ENCODE peak calls at places on chromosomes 12 and 14, in four cellular contexts. I is naive thymus-derived CD8-positive, alpha-beta T cell; F is GM13976; A is endodermal cell. C is an unnamed sample.

GRCh38 chr12:91877022-91877421 is 268.6 kb downstream of the BTG1 start:
- DNase-seq in I (peak), F (peak), A (peak), C (peak)

GRCh38 chr12:121812320-121812871 is 8.6 kb downstream of the SETD1B start:
- DNase-seq in I (no peak), F (peak), A (peak), C (peak)

GRCh38 chr12:132512197-132513069 is 22.5 kb downstream of the FBRSL1 start:
- DNase-seq in I (no peak), F (no peak), A (no peak), C (no peak)

GRCh38 chr14:56173360-56173922 is 55.2 kb downstream of the PELI2 start:
- DNase-seq in I (peak), F (no peak), A (no peak), C (no peak)

GRCh38 chr12:15405601-15406000 is 83.3 kb downstream of the PTPRO start:
- DNase-seq in I (no peak), F (no peak), A (no peak), C (no peak)

GRCh38 chr12:52074656-52075408 is 4.7 kb upstream of the SMIM41 start:
- DNase-seq in I (no peak), F (no peak), A (no peak), C (no peak)

GRCh38 chr14:85572845-85573244 is 42.9 kb downstream of the FLRT2 start:
- DNase-seq in I (no peak), F (no peak), A (no peak), C (no peak)

GRCh38 chr12:108642269-108642870 is 8.7 kb upstream of the SELPLG start:
- DNase-seq in I (no peak), F (no peak), A (peak), C (no peak)

GRCh38 chr12:16492240-16492639 is 113.7 kb downstream of the LMO3 start:
- DNase-seq in I (no peak), F (no peak), A (peak), C (peak)

GRCh38 chr12:14874882-14875281 is 10.8 kb downstream of the MGP start:
- DNase-seq in I (no peak), F (no peak), A (no peak), C (no peak)

GRCh38 chr14:30337456-30337855 is 221.5 kb upstream of the G2E3 start:
- DNase-seq in I (no peak), F (no peak), A (no peak), C (no peak)

GRCh38 chr14:37036669-37037341 is 135.6 kb downstream of the SLC25A21 start:
- DNase-seq in I (no peak), F (no peak), A (no peak), C (peak)

GRCh38 chr14:50773632-50774541 is 57.1 kb downstream of the NIN start:
- DNase-seq in I (no peak), F (peak), A (peak), C (no peak)

GRCh38 chr14:90778468-90779255 is 37.6 kb downstream of the TTC7B start:
- DNase-seq in I (no peak), F (no peak), A (peak), C (no peak)

GRCh38 chr12:67354966-67355365 is 85.8 kb downstream of the CAND1 start:
- DNase-seq in I (no peak), F (no peak), A (no peak), C (no peak)

GRCh38 chr12:53004178-53004577 is 2.1 kb upstream of the EIF4B start:
- DNase-seq in I (no peak), F (no peak), A (peak), C (no peak)

GRCh38 chr14:74592476-74593191 is 19.4 kb downstream of the LTBP2 start:
- DNase-seq in I (no peak), F (no peak), A (no peak), C (peak)

GRCh38 chr12:109331546-109331945 is 16.2 kb upstream of the MYO1H start:
- DNase-seq in I (no peak), F (no peak), A (no peak), C (no peak)

GRCh38 chr12:53652366-53652765 is 23.5 kb downstream of the ATP5MC2 start:
- DNase-seq in I (no peak), F (no peak), A (no peak), C (no peak)

GRCh38 chr12:124621296-124621660 is 53.9 kb upstream of the NCOR2 start:
- DNase-seq in I (no peak), F (no peak), A (peak), C (no peak)